ENCODE peak calls at places on chromosomes 5 and 9, in eight cellular contexts. G is SK-N-SH; Z is stimulated activated CD4-positive, alpha-beta T cell treated with anti-CD3 and anti-CD28 coated beads, Interleukin-12 subunit alpha, Interleukin-12 subunit beta, amount 100 ng/mL, for 4 hours; L is NCI-H510A treated with DMSO at 0.1 percent for 48 hours; H is GM04504; B is CD8-positive, alpha-beta T cell; O is adipocyte; N is HL-60. M is an unnamed sample.

GRCh38 chr5:169122951-169123350 is 178.0 kb downstream of the SLIT3 start:
- DNase-seq in G (no peak), Z (no peak), L (no peak), H (no peak), B (no peak), O (no peak), N (no peak), M (no peak)

GRCh38 chr9:115883467-115884329 is 269.9 kb upstream of the PAPPA start:
- DNase-seq in G (peak; percentile 19), Z (no peak), L (peak; percentile 37), H (no peak), B (no peak), O (peak; percentile 74), N (no peak), M (peak; percentile 17)

GRCh38 chr9:134191455-134192209 is 27.3 kb upstream of the RNU6ATAC start:
- DNase-seq in G (peak; percentile 18), Z (no peak), L (no peak), H (no peak), B (no peak), O (no peak), N (no peak), M (peak; percentile 3)

GRCh38 chr5:10157085-10157669 is 92.5 kb downstream of the ATPSCKMT start:
- DNase-seq in G (no peak), Z (no peak), L (peak; percentile 83), H (no peak), B (no peak), O (no peak), N (no peak), M (no peak)

GRCh38 chr5:57442080-57442839 is 40.4 kb downstream of the ACTBL2 start:
- DNase-seq in G (no peak), Z (no peak), L (no peak), H (peak; percentile 96), B (no peak), O (peak; percentile 79), N (no peak), M (no peak)

GRCh38 chr9:5492965-5493364 is 17.4 kb upstream of the PDCD1LG2 start:
- DNase-seq in G (no peak), Z (no peak), L (no peak), H (no peak), B (no peak), O (no peak), N (no peak), M (no peak)

GRCh38 chr9:77892171-77892570 is 139.4 kb downstream of the GNAQ start:
- DNase-seq in G (no peak), Z (no peak), L (no peak), H (no peak), B (no peak), O (no peak), N (peak; percentile 25), M (no peak)

GRCh38 chr5:95385334-95385733 is 5.8 kb upstream of the FAM81B start:
- DNase-seq in G (no peak), Z (no peak), L (no peak), H (no peak), B (no peak), O (no peak), N (no peak), M (no peak)

GRCh38 chr9:19186240-19186639 is 44.3 kb upstream of the DENND4C start:
- DNase-seq in G (no peak), Z (no peak), L (no peak), H (no peak), B (no peak), O (no peak), N (no peak), M (no peak)

GRCh38 chr9:38689678-38690077 is 30.3 kb downstream of the FAM240B start:
- DNase-seq in G (peak; percentile 78), Z (no peak), L (peak; percentile 10), H (no peak), B (no peak), O (peak; percentile 53), N (no peak), M (peak; percentile 40)

GRCh38 chr5:122126711-122127385 is 2.5 kb upstream of the ZNF474 start:
- DNase-seq in G (no peak), Z (no peak), L (no peak), H (peak; percentile 24), B (no peak), O (peak; percentile 45), N (no peak), M (no peak)

GRCh38 chr5:172769598-172770373 is 1.2 kb downstream of the DUSP1 start:
- DNase-seq in G (peak; percentile 49), Z (no peak), L (peak; percentile 3), H (peak; percentile 20), B (no peak), O (peak; percentile 59), N (no peak), M (peak; percentile 31)

GRCh38 chr9:89234636-89235035 is 56.0 kb upstream of the SHC3 start:
- DNase-seq in G (peak; percentile 72), Z (peak; percentile 46), L (no peak), H (no peak), B (no peak), O (peak; percentile 18), N (no peak), M (peak; percentile 77)

GRCh38 chr5:138455191-138455930 is 9.9 kb upstream of the EGR1 start:
- DNase-seq in G (no peak), Z (no peak), L (no peak), H (no peak), B (no peak), O (no peak), N (no peak), M (no peak)

GRCh38 chr5:157029457-157029856 is 29.5 kb downstream of the HAVCR1 start:
- DNase-seq in G (no peak), Z (no peak), L (no peak), H (no peak), B (no peak), O (no peak), N (no peak), M (no peak)